ENCODE peak calls at places on chromosomes 3 and 15, in four cellular contexts. One of them, this sample, is unnamed.

GRCh38 chr3:9422712-9423424 is 25.5 kb downstream of the SETD5 start:
- DNase-seq in astrocyte: peak
- DNase-seq in kidney epithelial cell: peak
- DNase-seq in epithelial cell of esophagus: peak
- DNase-seq in this sample: peak

GRCh38 chr3:170142373-170142772 is 39.2 kb downstream of the PHC3 start:
- DNase-seq in astrocyte: no peak
- DNase-seq in kidney epithelial cell: no peak
- DNase-seq in epithelial cell of esophagus: no peak
- DNase-seq in this sample: no peak

GRCh38 chr3:21979706-21980105 is 228.7 kb upstream of the ZNF385D start:
- DNase-seq in astrocyte: peak
- DNase-seq in kidney epithelial cell: peak
- DNase-seq in epithelial cell of esophagus: peak
- DNase-seq in this sample: peak

GRCh38 chr3:69718832-69719231 is 20.4 kb upstream of the MITF start:
- DNase-seq in astrocyte: no peak
- DNase-seq in kidney epithelial cell: no peak
- DNase-seq in epithelial cell of esophagus: no peak
- DNase-seq in this sample: no peak

GRCh38 chr15:41735033-41735432 is 39.3 kb upstream of the MAPKBP1 start:
- DNase-seq in astrocyte: no peak
- DNase-seq in kidney epithelial cell: no peak
- DNase-seq in epithelial cell of esophagus: no peak
- DNase-seq in this sample: no peak

GRCh38 chr15:99369250-99369649 is 118.0 kb downstream of the LRRC28 start:
- DNase-seq in astrocyte: no peak
- DNase-seq in kidney epithelial cell: no peak
- DNase-seq in epithelial cell of esophagus: no peak
- DNase-seq in this sample: no peak

GRCh38 chr3:138862924-138863775 is 28.4 kb upstream of the PIK3CB start:
- DNase-seq in astrocyte: peak
- DNase-seq in kidney epithelial cell: peak
- DNase-seq in epithelial cell of esophagus: peak
- DNase-seq in this sample: peak

GRCh38 chr3:30770387-30770786 is 124.1 kb downstream of the GADL1 start:
- DNase-seq in astrocyte: peak
- DNase-seq in kidney epithelial cell: peak
- DNase-seq in epithelial cell of esophagus: peak
- DNase-seq in this sample: peak

GRCh38 chr3:171874251-171874679 is 31.1 kb downstream of the TMEM212 start:
- DNase-seq in astrocyte: peak
- DNase-seq in kidney epithelial cell: peak
- DNase-seq in epithelial cell of esophagus: peak
- DNase-seq in this sample: peak

GRCh38 chr3:151394611-151395010 is 10.1 kb upstream of the P2RY12 start:
- DNase-seq in astrocyte: no peak
- DNase-seq in kidney epithelial cell: no peak
- DNase-seq in epithelial cell of esophagus: peak
- DNase-seq in this sample: peak

GRCh38 chr3:127544806-127545545 is 45.6 kb downstream of the TPRA1 start:
- DNase-seq in astrocyte: no peak
- DNase-seq in kidney epithelial cell: no peak
- DNase-seq in epithelial cell of esophagus: no peak
- DNase-seq in this sample: no peak

GRCh38 chr3:84885199-84885882 is 73.4 kb upstream of the CADM2 start:
- DNase-seq in astrocyte: no peak
- DNase-seq in kidney epithelial cell: no peak
- DNase-seq in epithelial cell of esophagus: no peak
- DNase-seq in this sample: no peak

GRCh38 chr3:27722957-27723802 is 1.1 kb upstream of the EOMES start:
- DNase-seq in astrocyte: no peak
- DNase-seq in kidney epithelial cell: no peak
- DNase-seq in epithelial cell of esophagus: no peak
- DNase-seq in this sample: no peak

GRCh38 chr3:45277636-45278035 is 51.5 kb upstream of the TMEM158 start:
- DNase-seq in astrocyte: no peak
- DNase-seq in kidney epithelial cell: no peak
- DNase-seq in epithelial cell of esophagus: no peak
- DNase-seq in this sample: no peak

GRCh38 chr3:48567090-48567489 is 3.5 kb upstream of the UCN2 start:
- DNase-seq in astrocyte: no peak
- DNase-seq in kidney epithelial cell: no peak
- DNase-seq in epithelial cell of esophagus: no peak
- DNase-seq in this sample: no peak

GRCh38 chr15:31149987-31150386 is 48.5 kb upstream of the TRPM1 start:
- DNase-seq in astrocyte: no peak
- DNase-seq in kidney epithelial cell: no peak
- DNase-seq in epithelial cell of esophagus: no peak
- DNase-seq in this sample: no peak

GRCh38 chr3:99439892-99440291 is 198.5 kb upstream of the COL8A1 start:
- DNase-seq in astrocyte: peak
- DNase-seq in kidney epithelial cell: no peak
- DNase-seq in epithelial cell of esophagus: no peak
- DNase-seq in this sample: no peak

GRCh38 chr3:129616713-129617112 is 10.2 kb upstream of the PLXND1 start:
- DNase-seq in astrocyte: peak
- DNase-seq in kidney epithelial cell: no peak
- DNase-seq in epithelial cell of esophagus: peak
- DNase-seq in this sample: peak

GRCh38 chr3:69761896-69762789 is 22.9 kb downstream of the MITF start:
- DNase-seq in astrocyte: peak
- DNase-seq in kidney epithelial cell: no peak
- DNase-seq in epithelial cell of esophagus: peak
- DNase-seq in this sample: peak

GRCh38 chr3:152772622-152773021 is 62.3 kb upstream of the P2RY1 start:
- DNase-seq in astrocyte: no peak
- DNase-seq in kidney epithelial cell: no peak
- DNase-seq in epithelial cell of esophagus: no peak
- DNase-seq in this sample: no peak

GRCh38 chr15:52290329-52290728 is 5.3 kb downstream of the MYO5C start:
- DNase-seq in astrocyte: no peak
- DNase-seq in kidney epithelial cell: no peak
- DNase-seq in epithelial cell of esophagus: peak
- DNase-seq in this sample: peak

GRCh38 chr3:81218023-81218422 is 543.4 kb downstream of the GBE1 start:
- DNase-seq in astrocyte: peak
- DNase-seq in kidney epithelial cell: no peak
- DNase-seq in epithelial cell of esophagus: peak
- DNase-seq in this sample: peak

DNA sequence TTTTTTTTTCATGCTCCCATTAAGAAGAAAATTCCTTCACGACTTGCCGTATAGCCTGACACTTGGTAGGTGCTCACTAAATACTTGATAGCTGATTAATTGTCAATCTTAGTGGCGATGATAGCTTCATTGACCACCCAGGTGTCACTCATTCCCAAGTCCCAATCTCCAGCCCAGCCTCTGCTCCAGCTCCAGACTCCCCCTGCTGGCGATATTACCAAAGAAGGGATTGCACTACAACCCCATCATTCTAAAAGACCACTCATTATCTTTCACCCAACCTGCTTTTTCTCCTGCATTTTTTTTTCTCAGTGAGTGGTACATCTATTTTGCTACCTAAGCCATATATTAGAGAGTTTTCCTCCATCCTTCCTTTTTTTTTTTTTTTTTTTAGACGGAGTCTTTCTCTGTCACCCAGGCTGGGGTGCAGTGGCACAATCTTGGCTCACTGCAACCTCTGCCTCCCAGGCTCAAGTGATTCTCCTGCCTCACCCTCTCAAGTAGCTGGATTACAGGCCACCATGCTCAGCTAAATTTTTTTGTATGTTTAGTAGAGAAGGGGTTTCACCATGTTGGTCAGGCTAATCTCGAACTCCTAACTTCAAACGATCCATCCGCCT is 19.5 kb upstream of the COMMD2 start:
- DNase-seq in astrocyte: no peak
- DNase-seq in kidney epithelial cell: no peak
- DNase-seq in epithelial cell of esophagus: peak
- DNase-seq in this sample: peak
- TF ChIP-seq CTCF in astrocyte: peak
- TF ChIP-seq CTCF in kidney epithelial cell: peak
- TF ChIP-seq CTCF in epithelial cell of esophagus: peak
- TF ChIP-seq CTCF in this sample: peak

GRCh38 chr15:61393949-61394348 is 164.8 kb upstream of the RORA start:
- DNase-seq in astrocyte: no peak
- DNase-seq in kidney epithelial cell: no peak
- DNase-seq in epithelial cell of esophagus: no peak
- DNase-seq in this sample: no peak
- H3K4me3 ChIP-seq in astrocyte: no peak
- H3K4me3 ChIP-seq in kidney epithelial cell: no peak
- H3K4me3 ChIP-seq in epithelial cell of esophagus: no peak
- H3K4me3 ChIP-seq in this sample: no peak

DNA sequence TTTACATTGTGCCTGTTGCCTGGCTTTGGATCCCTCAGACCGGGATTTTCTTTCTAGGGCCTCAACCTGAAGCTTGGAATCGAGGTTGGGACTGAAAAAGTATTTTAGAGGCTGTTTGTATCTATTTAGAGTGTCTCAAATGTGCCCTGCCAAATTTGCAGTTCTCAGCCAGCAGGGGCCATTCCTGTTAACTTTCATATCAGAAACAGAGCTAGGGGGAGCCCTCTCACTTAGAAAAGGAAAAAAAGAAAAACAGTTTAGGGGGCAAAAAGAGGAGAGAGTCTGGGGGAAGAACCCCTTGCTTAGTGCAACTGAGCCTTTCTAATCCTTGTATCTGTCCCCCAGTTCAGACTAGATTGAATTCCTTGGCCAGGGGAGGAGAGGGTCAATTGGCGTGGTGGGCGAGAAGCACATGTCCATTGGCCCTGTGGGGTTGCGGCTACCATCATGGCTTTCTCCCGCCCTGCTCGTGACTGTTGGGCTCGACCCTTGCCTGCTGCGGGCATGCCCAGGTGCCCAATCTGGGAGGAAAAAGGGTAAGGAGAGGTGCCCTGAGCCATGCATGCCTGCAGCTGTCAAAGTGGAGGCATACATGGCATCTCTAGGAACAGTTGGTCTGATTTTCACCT is 101.6 kb downstream of the CFAP44 start:
- DNase-seq in astrocyte: no peak
- DNase-seq in kidney epithelial cell: no peak
- DNase-seq in epithelial cell of esophagus: no peak
- DNase-seq in this sample: no peak
- TF ChIP-seq CTCF in astrocyte: no peak
- TF ChIP-seq CTCF in kidney epithelial cell: no peak
- TF ChIP-seq CTCF in epithelial cell of esophagus: peak
- TF ChIP-seq CTCF in this sample: peak

GRCh38 chr3:193944161-193944884 is 191.6 kb upstream of the HES1 start:
- DNase-seq in astrocyte: no peak
- DNase-seq in kidney epithelial cell: no peak
- DNase-seq in epithelial cell of esophagus: peak
- DNase-seq in this sample: peak

GRCh38 chr3:193941486-193941885 is 194.5 kb upstream of the HES1 start:
- DNase-seq in astrocyte: no peak
- DNase-seq in kidney epithelial cell: no peak
- DNase-seq in epithelial cell of esophagus: no peak
- DNase-seq in this sample: no peak

GRCh38 chr3:193940526-193940925 is 195.4 kb upstream of the HES1 start:
- DNase-seq in astrocyte: no peak
- DNase-seq in kidney epithelial cell: no peak
- DNase-seq in epithelial cell of esophagus: no peak
- DNase-seq in this sample: peak

GRCh38 chr3:193943200-193943599 is 192.7 kb upstream of the HES1 start:
- DNase-seq in astrocyte: no peak
- DNase-seq in kidney epithelial cell: no peak
- DNase-seq in epithelial cell of esophagus: no peak
- DNase-seq in this sample: no peak

DNA sequence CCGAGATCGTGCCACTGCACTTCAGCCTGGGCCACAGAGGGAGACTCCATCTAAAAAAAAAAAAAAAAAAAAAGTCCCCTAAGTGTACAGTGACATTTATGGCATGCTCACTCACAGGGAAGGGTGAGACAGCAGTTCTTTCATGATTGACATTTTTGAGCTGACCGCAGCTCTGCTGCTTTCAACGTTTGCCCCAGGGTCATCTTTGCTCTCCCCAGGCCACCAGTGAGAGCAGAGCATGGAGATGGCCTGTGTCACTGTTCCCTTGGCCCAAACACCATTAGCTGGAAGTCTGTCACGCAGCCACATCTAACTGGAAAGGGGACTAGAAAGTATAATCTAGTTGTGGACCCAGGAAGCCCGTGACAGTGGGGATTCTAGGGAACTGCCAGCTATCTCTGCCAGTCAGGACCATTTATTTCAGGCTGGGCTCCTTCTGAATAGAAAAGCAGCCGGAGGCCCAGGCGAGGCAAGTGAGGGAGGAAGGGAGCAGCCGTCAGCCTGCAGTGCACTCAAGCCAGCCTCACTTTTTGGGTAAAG is 193.4 kb upstream of the HES1 start:
- DNase-seq in astrocyte: no peak
- DNase-seq in kidney epithelial cell: no peak
- DNase-seq in epithelial cell of esophagus: no peak
- DNase-seq in this sample: no peak
- H3K4me3 ChIP-seq in astrocyte: no peak
- H3K4me3 ChIP-seq in kidney epithelial cell: no peak
- H3K4me3 ChIP-seq in epithelial cell of esophagus: no peak
- H3K4me3 ChIP-seq in this sample: no peak

GRCh38 chr3:140128217-140129137 is 193.5 kb downstream of the CLSTN2 start:
- DNase-seq in astrocyte: no peak
- DNase-seq in kidney epithelial cell: no peak
- DNase-seq in epithelial cell of esophagus: peak
- DNase-seq in this sample: peak
- TF ChIP-seq CTCF in astrocyte: no peak
- TF ChIP-seq CTCF in kidney epithelial cell: peak
- TF ChIP-seq CTCF in epithelial cell of esophagus: peak
- TF ChIP-seq CTCF in this sample: peak

GRCh38 chr3:43999920-44000319 is 241.8 kb upstream of the TOPAZ1 start:
- DNase-seq in astrocyte: no peak
- DNase-seq in kidney epithelial cell: no peak
- DNase-seq in epithelial cell of esophagus: no peak
- DNase-seq in this sample: no peak
- H3K4me3 ChIP-seq in astrocyte: peak
- H3K4me3 ChIP-seq in kidney epithelial cell: peak
- H3K4me3 ChIP-seq in epithelial cell of esophagus: peak
- H3K4me3 ChIP-seq in this sample: peak